ENCODE peak calls at places on chromosome 15, in seven cellular contexts. N is HCT116, L is OCI-LY7, I is neural progenitor cell, O is SK-N-SH, G is PC-3, B is MM.1S. E is an unnamed sample.

GRCh38 chr15:40249477-40250303 is 10.8 kb downstream of the PAK6 start:
- DNase-seq in I (no peak), L (no peak), O (peak; percentile 70), B (no peak), G (peak; percentile 76), N (no peak), E (no peak)

GRCh38 chr15:31106495-31107300 is 5.2 kb upstream of the TRPM1 start:
- DNase-seq in I (no peak), L (no peak), B (no peak), G (no peak), O (no peak), N (no peak), E (no peak)

GRCh38 chr15:50181983-50182232 is at the start of gene SLC27A2:
- DNase-seq in O (peak; percentile 86), G (peak; percentile 53), B (no peak), I (peak; percentile 76), L (no peak), N (peak; percentile 19), E (peak; percentile 80)

GRCh38 chr15:98794754-98795153 is 146.4 kb downstream of the IGF1R start:
- DNase-seq in G (no peak), O (no peak), I (no peak), N (no peak), L (no peak), B (no peak), E (peak; percentile 62)

GRCh38 chr15:75185271-75186029 is 16.2 kb upstream of the C15orf39 start:
- DNase-seq in G (no peak), B (no peak), L (no peak), N (no peak), O (no peak), I (no peak), E (no peak)

GRCh38 chr15:83955806-83956265 is 279.7 kb upstream of the GOLGA6L4 start:
- DNase-seq in O (no peak), N (no peak), G (no peak), L (peak; percentile 23), I (no peak), B (peak; percentile 59), E (no peak)

GRCh38 chr15:52102468-52102867 is 10.1 kb downstream of the BCL2L10 start:
- DNase-seq in L (no peak), I (no peak), N (no peak), G (peak; percentile 20), O (no peak), B (no peak), E (no peak)

GRCh38 chr15:64970696-64971095 is 19.0 kb downstream of the SPG21 start:
- DNase-seq in B (no peak), L (no peak), O (no peak), N (no peak), I (no peak), G (no peak), E (no peak)

GRCh38 chr15:40069178-40070165 is 30.5 kb upstream of the SRP14 start:
- DNase-seq in O (peak; percentile 98), L (peak; percentile 73), B (no peak), I (peak; percentile 87), G (peak; percentile 97), N (peak; percentile 73), E (peak; percentile 77)

GRCh38 chr15:52745326-52746161 is 44.6 kb downstream of the ONECUT1 start:
- DNase-seq in I (no peak), G (no peak), L (no peak), N (no peak), O (no peak), B (no peak), E (no peak)

GRCh38 chr15:89695198-89695597 is 4.6 kb downstream of the WDR93 start:
- DNase-seq in O (no peak), I (no peak), N (no peak), L (no peak), G (no peak), B (no peak), E (no peak)

GRCh38 chr15:100729461-100729860 is 127.1 kb downstream of the ASB7 start:
- DNase-seq in O (peak; percentile 1), B (no peak), I (no peak), N (no peak), G (no peak), L (no peak), E (no peak)

GRCh38 chr15:87935583-87935982 is 321.0 kb downstream of the NTRK3 start:
- DNase-seq in L (no peak), O (no peak), G (no peak), I (no peak), N (no peak), B (no peak), E (no peak)

GRCh38 chr15:81182746-81183402 is 13.8 kb upstream of the IL16 start:
- DNase-seq in G (no peak), I (peak; percentile 18), O (no peak), B (no peak), N (no peak), L (no peak), E (no peak)

GRCh38 chr15:75313116-75313845 is 22.6 kb upstream of the COMMD4 start:
- DNase-seq in N (no peak), L (no peak), B (no peak), I (no peak), G (no peak), O (no peak), E (no peak)

GRCh38 chr15:85477730-85478129 is 97.3 kb downstream of the AKAP13 start:
- DNase-seq in G (peak; percentile 41), L (no peak), O (no peak), N (no peak), B (no peak), I (no peak), E (no peak)

GRCh38 chr15:31214864-31215489 is 111.7 kb upstream of the KLF13 start:
- DNase-seq in O (no peak), L (no peak), B (no peak), N (no peak), G (peak; percentile 6), I (no peak), E (peak; percentile 53)

GRCh38 chr15:68511073-68511991 is 67.5 kb upstream of the CORO2B start:
- DNase-seq in N (no peak), L (no peak), I (no peak), O (no peak), B (no peak), G (no peak), E (no peak)

GRCh38 chr15:81293728-81294500 is 30.0 kb downstream of the STARD5 start:
- DNase-seq in O (peak; percentile 50), L (peak; percentile 95), I (no peak), G (no peak), B (peak; percentile 84), N (no peak), E (no peak)

GRCh38 chr15:58518626-58519025 is 86.8 kb downstream of the LIPC start:
- DNase-seq in G (no peak), O (no peak), L (no peak), B (no peak), I (no peak), N (no peak), E (no peak)

GRCh38 chr15:66859688-66860253 is 157.7 kb downstream of the SMAD6 start:
- DNase-seq in L (no peak), O (no peak), N (no peak), G (no peak), I (no peak), B (no peak), E (no peak)

GRCh38 chr15:66738116-66738515 is 36.1 kb downstream of the SMAD6 start:
- DNase-seq in I (no peak), G (no peak), N (no peak), L (no peak), B (no peak), O (no peak), E (no peak)

GRCh38 chr15:24269166-24269571 is 406.4 kb upstream of the NPAP1 start:
- DNase-seq in G (no peak), O (no peak), L (no peak), N (no peak), I (no peak), B (peak; percentile 90), E (peak; percentile 7)

DNA sequence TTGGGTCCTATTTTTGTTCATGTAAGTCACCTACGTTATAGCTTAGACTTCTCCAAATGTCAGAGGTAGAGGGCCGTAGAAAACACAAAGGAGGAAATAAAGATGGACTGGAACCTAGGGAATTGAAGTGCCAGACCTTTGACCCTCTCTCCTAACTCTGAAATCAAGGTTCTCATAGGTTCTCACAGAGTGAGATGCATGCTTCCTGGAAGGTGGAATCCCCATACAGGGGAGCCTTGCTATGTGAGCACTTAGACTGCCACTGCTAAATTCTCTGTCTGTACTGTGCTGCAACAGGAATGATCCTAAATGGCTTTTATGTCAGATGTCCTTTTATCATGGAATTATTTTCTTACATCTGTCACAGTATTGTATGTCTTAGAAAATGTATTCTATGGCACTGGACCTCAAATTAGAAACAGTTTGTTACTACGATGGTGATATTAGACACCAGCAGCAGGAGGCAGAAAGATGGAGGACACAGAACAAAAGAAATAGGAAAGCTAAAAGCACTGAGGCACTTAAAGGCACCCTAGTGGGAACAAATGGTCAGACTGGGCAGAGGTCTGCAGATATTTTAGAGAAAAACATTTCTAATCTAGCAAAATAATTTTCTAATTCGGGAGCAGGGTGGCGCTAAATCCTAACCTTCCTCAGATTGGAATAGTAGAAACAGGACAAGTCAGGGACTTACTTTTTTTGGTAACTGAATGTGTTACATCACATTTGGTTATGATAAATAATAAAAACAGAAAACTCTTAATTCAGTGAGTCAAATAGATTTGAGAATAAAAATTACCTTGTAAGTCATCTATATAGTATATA is 60.2 kb upstream of the CDAN1 start:
- DNase-seq in O (no peak), G (peak; percentile 48), B (no peak), L (no peak), N (no peak), I (peak; percentile 8), E (no peak)
- TF ChIP-seq EZH2phosphoT487 in O (no peak), G (no peak), B (no peak), L (no peak), N (no peak), I (no peak), E (no peak)

GRCh38 chr15:43440721-43441281 is 52.2 kb downstream of the TP53BP1 start:
- DNase-seq in L (peak; percentile 40), G (peak; percentile 94), I (peak; percentile 25), O (peak; percentile 43), B (peak; percentile 89), N (peak; percentile 62), E (peak; percentile 71)
- TF ChIP-seq CTCF in L (peak; percentile 54), G (peak; percentile 74), I (peak; percentile 10), O (peak; percentile 71), B (peak; percentile 61), N (no peak), E (peak; percentile 45)

GRCh38 chr15:36737430-36737891 is 158.0 kb downstream of the CDIN1 start:
- DNase-seq in N (no peak), I (no peak), G (peak; percentile 81), L (no peak), B (no peak), O (no peak), E (no peak)
- H3K27ac ChIP-seq in N (no peak overlapping the region), I (no peak overlapping the region), G (peak overlapping the region; percentile 44), L (no peak overlapping the region), B (no peak overlapping the region), O (peak overlapping the region; percentile 45), E (no peak overlapping the region)

DNA sequence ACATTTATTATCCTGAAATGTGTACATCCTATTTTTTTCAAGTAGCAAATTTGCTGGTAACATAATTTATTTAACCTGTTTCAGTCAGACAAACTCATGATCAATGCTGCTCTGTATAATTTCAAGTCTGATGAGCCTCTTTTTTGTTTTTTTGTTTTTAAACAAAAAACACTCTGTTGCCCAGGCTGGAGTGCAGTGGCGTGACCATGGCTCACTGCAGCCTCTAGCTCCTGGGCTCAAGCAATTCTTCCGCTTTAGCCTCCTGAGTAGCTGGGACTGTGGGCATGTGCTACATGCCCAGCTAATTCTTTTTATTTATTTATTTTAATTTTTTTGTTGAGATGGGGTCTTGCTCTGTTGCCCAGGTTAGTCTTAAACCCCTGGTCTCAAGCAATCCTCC is 40.1 kb upstream of the CAPN3 start:
- DNase-seq in O (no peak), G (no peak), N (no peak), L (no peak), I (no peak), B (no peak), E (no peak)
- TF ChIP-seq EZH2phosphoT487 in O (no peak), G (no peak), N (no peak), L (no peak), I (no peak), B (no peak), E (no peak)

E was measured in hepatocyte.